ENCODE peak calls at places on chromosomes 16 and 17, in five cellular contexts. M is hippocampal formation, U is epithelial cell of esophagus, N is globus pallidus, L is NCI-H1105 treated with DMSO at 0.1 percent for 48 hours. R is an unnamed sample.

GRCh38 chr16:51156836-51157235 is 5.8 kb upstream of the SALL1 start:
- DNase-seq in M (no peak), U (no peak), N (no peak), L (no peak), R (no peak)

GRCh38 chr17:73998246-73999220 is 204.9 kb upstream of the RPL38 start:
- DNase-seq in M (no peak), U (peak), N (no peak), L (peak), R (peak)

GRCh38 chr16:87653234-87653633 is 50.9 kb downstream of the JPH3 start:
- DNase-seq in M (no peak), U (no peak), N (no peak), L (no peak), R (no peak)

GRCh38 chr17:49557204-49558024 is 18.3 kb upstream of the NXPH3 start:
- DNase-seq in M (no peak), U (peak), N (no peak), L (peak), R (peak)

GRCh38 chr17:512926-513325 is 160.3 kb upstream of the RPH3AL start:
- DNase-seq in M (no peak), U (no peak), N (no peak), L (no peak), R (no peak)

GRCh38 chr17:58786586-58787295 is 31.1 kb downstream of the PPM1E start:
- DNase-seq in M (no peak), U (peak), N (peak), L (no peak), R (no peak)

GRCh38 chr16:48963306-48963705 is 318.3 kb downstream of the CBLN1 start:
- DNase-seq in M (no peak), U (peak), N (no peak), L (no peak), R (no peak)

GRCh38 chr16:75477680-75478473 is 13.4 kb upstream of the TMEM170A start:
- DNase-seq in M (no peak), U (peak), N (no peak), L (peak), R (peak)

GRCh38 chr16:49470550-49470949 is 96.9 kb downstream of the C16orf78 start:
- DNase-seq in M (no peak), U (no peak), N (no peak), L (no peak), R (no peak)

GRCh38 chr17:42760652-42761581 is at the start of gene RAMP2:
- DNase-seq in M (no peak), U (peak), N (no peak), L (peak), R (no peak)

GRCh38 chr17:69709441-69709840 is 294.9 kb downstream of the MAP2K6 start:
- DNase-seq in M (no peak), U (no peak), N (peak), L (no peak), R (no peak)

GRCh38 chr17:48047741-48048320 is 328 bp upstream of the NFE2L1 start:
- DNase-seq in M (peak), U (peak), N (peak), L (peak), R (peak)

GRCh38 chr17:50564916-50565315 is 4.4 kb downstream of the CACNA1G start:
- DNase-seq in M (no peak), U (peak), N (no peak), L (no peak), R (peak)

GRCh38 chr16:4837733-4838501 is 9.2 kb downstream of the GLYR1 start:
- DNase-seq in M (no peak), U (no peak), N (no peak), L (no peak), R (no peak)

GRCh38 chr16:15597822-15598647 is 44.9 kb downstream of the MARF1 start:
- DNase-seq in M (no peak), U (no peak), N (peak), L (no peak), R (no peak)

GRCh38 chr16:4411684-4412083 is 4.7 kb downstream of the CORO7 start:
- DNase-seq in M (peak), U (no peak), N (peak), L (peak), R (peak)

GRCh38 chr17:80795090-80795609 is 196.5 kb upstream of the CHMP6 start:
- DNase-seq in M (no peak), U (no peak), N (no peak), L (no peak), R (no peak)

GRCh38 chr17:76585649-76586593 is at the start of gene ST6GALNAC2:
- DNase-seq in M (no peak), U (peak), N (peak), L (peak), R (no peak)

GRCh38 chr17:16872836-16873653 is 98.9 kb downstream of the TNFRSF13B start:
- DNase-seq in M (no peak), U (peak), N (no peak), L (peak), R (no peak)

GRCh38 chr16:20515580-20516179 is 60.5 kb downstream of the ACSM2B start:
- DNase-seq in M (no peak), U (no peak), N (no peak), L (no peak), R (no peak)

GRCh38 chr16:11249233-11250061 is 6.6 kb downstream of the SOCS1 start:
- DNase-seq in M (no peak), U (no peak), N (no peak), L (no peak), R (no peak)

GRCh38 chr16:87145181-87146176 is 171.7 kb downstream of the C16orf95 start:
- DNase-seq in M (no peak), U (no peak), N (no peak), L (no peak), R (no peak)

GRCh38 chr17:59827721-59828477 is 64.8 kb downstream of the TUBD1 start:
- DNase-seq in M (no peak), U (no peak), N (no peak), L (no peak), R (no peak)

GRCh38 chr16:79347176-79347715 is 253.3 kb downstream of the MAF start:
- DNase-seq in M (no peak), U (no peak), N (no peak), L (no peak), R (no peak)

GRCh38 chr16:50245417-50246298 is 20.7 kb upstream of the ADCY7 start:
- DNase-seq in M (peak), U (peak), N (no peak), L (peak), R (no peak)

GRCh38 chr17:2695243-2695960 is 16.2 kb downstream of the CLUH start:
- DNase-seq in M (no peak), U (no peak), N (no peak), L (no peak), R (no peak)

GRCh38 chr16:734208-734980 is 6.4 kb downstream of the CIAO3 start:
- DNase-seq in M (no peak), U (no peak), N (no peak), L (no peak), R (no peak)

GRCh38 chr16:50705436-50706110 is 12.2 kb downstream of the NOD2 start:
- DNase-seq in M (no peak), U (no peak), N (no peak), L (no peak), R (no peak)

GRCh38 chr16:15990902-15991301 is 41.5 kb downstream of the ABCC1 start:
- DNase-seq in M (no peak), U (no peak), N (no peak), L (no peak), R (no peak)

GRCh38 chr16:30956601-30957455 is 726 bp upstream of the SETD1A start:
- DNase-seq in M (peak), U (peak), N (peak), L (peak), R (peak)

GRCh38 chr17:42270175-42270545 is 6.0 kb downstream of the STAT5B start:
- DNase-seq in M (no peak), U (no peak), N (no peak), L (no peak), R (no peak)

GRCh38 chr17:63451150-63451549 is 5.0 kb upstream of the CYB561 start:
- DNase-seq in M (no peak), U (no peak), N (no peak), L (no peak), R (no peak)

GRCh38 chr17:41511130-41511529 is 5.7 kb upstream of the KRT13 start:
- DNase-seq in M (no peak), U (no peak), N (no peak), L (no peak), R (no peak)